ENCODE peak calls at places on chromosomes 4 and X, in four cellular contexts. One of them, this sample, is unnamed. For H3K4me1, the result is how much of the 10 kb centered on the place peaks cover.

GRCh38 chr4:106898621-106899230 is 137.4 kb downstream of the DKK2 start:
- DNase-seq in ovary: peak
- DNase-seq in mesenchymal stem cell: peak
- DNase-seq in CD8-positive, alpha-beta memory T cell: no peak
- DNase-seq in this sample: peak

GRCh38 chr4:184344899-184345572 is 127.4 kb upstream of the ENPP6 start:
- DNase-seq in CD8-positive, alpha-beta memory T cell: no peak
- DNase-seq in mesenchymal stem cell: no peak
- DNase-seq in ovary: no peak
- DNase-seq in this sample: no peak

GRCh38 chr4:48905363-48906015 is 1.1 kb downstream of the OCIAD2 start:
- DNase-seq in ovary: no peak
- DNase-seq in CD8-positive, alpha-beta memory T cell: no peak
- DNase-seq in mesenchymal stem cell: peak
- DNase-seq in this sample: peak

GRCh38 chr4:182917182-182918043 is at the start of gene DCTD:
- DNase-seq in mesenchymal stem cell: peak
- DNase-seq in ovary: peak
- DNase-seq in CD8-positive, alpha-beta memory T cell: peak
- DNase-seq in this sample: peak

GRCh38 chrX:7941390-7942042 is 14.3 kb upstream of the PNPLA4 start:
- DNase-seq in mesenchymal stem cell: no peak
- DNase-seq in CD8-positive, alpha-beta memory T cell: no peak
- DNase-seq in ovary: no peak
- DNase-seq in this sample: peak

GRCh38 chr4:78610546-78611214 is 59.1 kb downstream of the ANXA3 start:
- DNase-seq in CD8-positive, alpha-beta memory T cell: no peak
- DNase-seq in ovary: no peak
- DNase-seq in mesenchymal stem cell: peak
- DNase-seq in this sample: no peak

GRCh38 chr4:119804404-119804803 is 175.8 kb upstream of the PDE5A start:
- DNase-seq in ovary: no peak
- DNase-seq in mesenchymal stem cell: no peak
- DNase-seq in CD8-positive, alpha-beta memory T cell: no peak
- DNase-seq in this sample: no peak

GRCh38 chr4:183996868-183997267 is 91.8 kb downstream of the STOX2 start:
- DNase-seq in CD8-positive, alpha-beta memory T cell: no peak
- DNase-seq in mesenchymal stem cell: peak
- DNase-seq in ovary: no peak
- DNase-seq in this sample: no peak

GRCh38 chrX:10620121-10620699 is at the start of gene MID1:
- DNase-seq in ovary: peak
- DNase-seq in CD8-positive, alpha-beta memory T cell: no peak
- DNase-seq in mesenchymal stem cell: peak
- DNase-seq in this sample: peak

GRCh38 chrX:87005183-87005582 is 512.4 kb upstream of the KLHL4 start:
- DNase-seq in CD8-positive, alpha-beta memory T cell: no peak
- DNase-seq in mesenchymal stem cell: no peak
- DNase-seq in ovary: no peak
- DNase-seq in this sample: no peak

GRCh38 chrX:103210056-103210455 is 4.9 kb upstream of the BEX4 start:
- DNase-seq in mesenchymal stem cell: no peak
- DNase-seq in CD8-positive, alpha-beta memory T cell: no peak
- DNase-seq in ovary: no peak
- DNase-seq in this sample: no peak

GRCh38 chr4:148415500-148415899 is 26.7 kb downstream of the NR3C2 start:
- DNase-seq in CD8-positive, alpha-beta memory T cell: no peak
- DNase-seq in ovary: no peak
- DNase-seq in mesenchymal stem cell: no peak
- DNase-seq in this sample: no peak

GRCh38 chrX:54029543-54030143 is 14.6 kb downstream of the PHF8 start:
- DNase-seq in CD8-positive, alpha-beta memory T cell: no peak
- DNase-seq in mesenchymal stem cell: no peak
- DNase-seq in ovary: no peak
- DNase-seq in this sample: peak

GRCh38 chrX:149508467-149508866 is 3.4 kb upstream of the IDS start:
- DNase-seq in mesenchymal stem cell: no peak
- DNase-seq in ovary: no peak
- DNase-seq in CD8-positive, alpha-beta memory T cell: no peak
- DNase-seq in this sample: no peak

GRCh38 chrX:149511081-149511480 is 6.0 kb upstream of the IDS start:
- DNase-seq in ovary: no peak
- DNase-seq in CD8-positive, alpha-beta memory T cell: no peak
- DNase-seq in mesenchymal stem cell: no peak
- DNase-seq in this sample: no peak

GRCh38 chrX:149512225-149512885 is 7.2 kb upstream of the IDS start:
- DNase-seq in CD8-positive, alpha-beta memory T cell: peak
- DNase-seq in mesenchymal stem cell: peak
- DNase-seq in ovary: no peak
- DNase-seq in this sample: peak

GRCh38 chrX:149513713-149514427 is 8.8 kb upstream of the IDS start:
- DNase-seq in CD8-positive, alpha-beta memory T cell: no peak
- DNase-seq in ovary: no peak
- DNase-seq in mesenchymal stem cell: no peak
- DNase-seq in this sample: no peak

GRCh38 chrX:149510386-149510785 is 5.3 kb upstream of the IDS start:
- DNase-seq in mesenchymal stem cell: peak
- DNase-seq in ovary: no peak
- DNase-seq in CD8-positive, alpha-beta memory T cell: no peak
- DNase-seq in this sample: no peak
- H3K27ac ChIP-seq in mesenchymal stem cell: no peak
- H3K27ac ChIP-seq in ovary: no peak
- H3K27ac ChIP-seq in CD8-positive, alpha-beta memory T cell: no peak
- H3K27ac ChIP-seq in this sample: no peak

GRCh38 chr4:6873792-6874461 is 35.7 kb upstream of the TBC1D14 start:
- DNase-seq in mesenchymal stem cell: peak
- DNase-seq in CD8-positive, alpha-beta memory T cell: peak
- DNase-seq in ovary: peak
- DNase-seq in this sample: peak
- H3K4me1 ChIP-seq in mesenchymal stem cell: under half
- H3K4me1 ChIP-seq in CD8-positive, alpha-beta memory T cell: under half
- H3K4me1 ChIP-seq in ovary: under half
- H3K4me1 ChIP-seq in this sample: under half

DNA sequence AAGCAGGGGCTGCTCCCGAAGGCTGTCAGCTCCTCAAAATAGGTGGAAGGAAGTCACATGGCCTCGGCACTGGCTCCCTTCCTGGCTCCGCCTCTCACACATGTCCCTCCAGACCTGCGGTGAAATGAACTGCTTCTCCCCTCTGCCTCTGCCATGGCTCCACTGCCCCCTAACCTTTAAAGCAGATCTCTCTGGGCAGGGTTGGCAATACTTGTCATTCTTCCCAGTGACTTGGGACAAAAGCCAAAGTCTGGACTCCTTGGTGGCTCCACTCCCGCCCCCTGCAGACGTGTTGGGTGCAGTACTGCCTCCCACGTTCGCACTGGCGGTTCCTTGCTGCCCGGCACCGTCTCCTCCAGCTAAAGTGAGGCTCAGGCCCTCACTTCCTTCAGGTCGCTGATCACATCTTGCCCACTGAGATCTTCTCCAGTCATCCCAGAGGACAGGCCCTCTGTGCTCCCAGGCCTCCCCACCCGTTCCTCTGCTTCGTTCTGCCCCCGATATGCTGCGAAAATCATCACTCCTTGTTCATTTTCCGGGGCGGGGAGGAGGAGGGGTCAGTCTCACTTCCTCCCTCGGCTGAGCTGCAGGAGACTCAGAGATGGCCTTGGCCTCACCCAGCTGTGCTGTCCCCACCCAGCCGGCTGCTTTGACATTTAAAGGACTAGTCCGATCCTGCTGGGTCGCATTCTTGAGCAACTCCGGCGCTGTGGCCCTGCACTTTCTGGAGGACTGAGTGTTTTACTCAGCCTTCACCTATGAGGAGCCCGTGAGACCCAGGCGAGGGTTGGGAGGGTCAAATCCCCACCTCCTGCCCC is 97.4 kb downstream of the PHKA2 start:
- DNase-seq in CD8-positive, alpha-beta memory T cell: peak
- DNase-seq in mesenchymal stem cell: peak
- DNase-seq in ovary: peak
- DNase-seq in this sample: peak
- H3K27ac ChIP-seq in CD8-positive, alpha-beta memory T cell: peak
- H3K27ac ChIP-seq in mesenchymal stem cell: no peak
- H3K27ac ChIP-seq in ovary: peak
- H3K27ac ChIP-seq in this sample: peak

GRCh38 chrX:40083120-40083978 is 14.4 kb downstream of the BCOR start:
- DNase-seq in mesenchymal stem cell: no peak
- DNase-seq in ovary: peak
- DNase-seq in CD8-positive, alpha-beta memory T cell: no peak
- DNase-seq in this sample: no peak

GRCh38 chrX:40083979-40084359 is 13.8 kb downstream of the BCOR start:
- DNase-seq in CD8-positive, alpha-beta memory T cell: no peak
- DNase-seq in mesenchymal stem cell: no peak
- DNase-seq in ovary: no peak
- DNase-seq in this sample: no peak

GRCh38 chrX:40081679-40082068 is 16.1 kb downstream of the BCOR start:
- DNase-seq in CD8-positive, alpha-beta memory T cell: no peak
- DNase-seq in mesenchymal stem cell: no peak
- DNase-seq in ovary: no peak
- DNase-seq in this sample: no peak

GRCh38 chrX:40080896-40081678 is 16.7 kb downstream of the BCOR start:
- DNase-seq in mesenchymal stem cell: no peak
- DNase-seq in ovary: no peak
- DNase-seq in CD8-positive, alpha-beta memory T cell: no peak
- DNase-seq in this sample: no peak

DNA sequence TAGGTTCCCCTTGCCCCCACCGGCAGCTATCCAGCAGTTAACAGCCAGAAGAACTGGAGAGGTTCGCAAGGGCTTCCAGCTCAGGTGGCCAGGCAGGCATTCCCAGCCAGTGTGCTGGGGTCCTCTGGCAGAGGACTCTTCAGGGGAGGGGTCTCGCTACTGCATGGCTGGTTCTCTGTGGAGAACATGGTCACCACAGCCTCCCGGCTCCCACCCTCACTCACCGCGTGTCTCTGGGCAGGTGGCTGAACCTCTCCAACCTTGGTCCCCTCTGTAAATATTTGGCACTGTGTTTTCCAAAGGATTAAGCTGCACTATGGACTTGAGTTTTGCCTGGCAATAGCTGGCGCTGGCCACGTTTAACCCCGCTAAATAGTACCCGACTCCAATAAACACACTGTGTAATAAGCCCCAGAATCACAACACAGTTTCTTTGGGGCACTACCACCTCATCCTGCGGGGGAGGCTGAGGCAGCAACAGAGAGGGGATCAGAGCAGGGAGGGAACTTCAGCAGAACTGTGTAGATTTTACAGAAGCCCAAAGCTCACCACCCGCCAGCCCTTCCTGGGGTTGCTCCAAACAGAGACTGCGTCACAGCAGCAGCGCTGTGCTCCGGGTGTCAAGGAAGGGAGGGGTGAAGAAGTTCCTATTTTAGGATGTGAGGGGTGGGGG is 15.2 kb downstream of the BCOR start:
- DNase-seq in ovary: no peak
- DNase-seq in CD8-positive, alpha-beta memory T cell: no peak
- DNase-seq in mesenchymal stem cell: no peak
- DNase-seq in this sample: no peak
- H3K4me1 ChIP-seq in ovary: under half
- H3K4me1 ChIP-seq in CD8-positive, alpha-beta memory T cell: under half
- H3K4me1 ChIP-seq in mesenchymal stem cell: under half
- H3K4me1 ChIP-seq in this sample: under half

GRCh38 chr4:137156807-137157206 is 375.5 kb downstream of the PCDH18 start:
- DNase-seq in ovary: no peak
- DNase-seq in mesenchymal stem cell: no peak
- DNase-seq in CD8-positive, alpha-beta memory T cell: no peak
- DNase-seq in this sample: no peak

GRCh38 chr4:137156054-137156453 is 376.2 kb downstream of the PCDH18 start:
- DNase-seq in ovary: no peak
- DNase-seq in mesenchymal stem cell: peak
- DNase-seq in CD8-positive, alpha-beta memory T cell: no peak
- DNase-seq in this sample: no peak
- H3K27ac ChIP-seq in ovary: no peak
- H3K27ac ChIP-seq in mesenchymal stem cell: no peak
- H3K27ac ChIP-seq in CD8-positive, alpha-beta memory T cell: no peak
- H3K27ac ChIP-seq in this sample: no peak